ENCODE peak calls at places on chromosomes 6 and 20, in six cellular contexts. D, L, K, N, B and U are unnamed samples.

GRCh38 chr20:39986231-39986904 is 702.7 kb downstream of the MAFB start:
- DNase-seq in B (no peak), D (peak; percentile 32), N (peak; percentile 49), K (peak; percentile 93), L (no peak), U (no peak)

GRCh38 chr6:144585217-144585814 is 300.2 kb downstream of the UTRN start:
- DNase-seq in N (no peak), K (peak; percentile 71), L (peak; percentile 14), B (peak; percentile 54), D (no peak), U (no peak)

GRCh38 chr6:3517350-3517749 is 60.5 kb upstream of the SLC22A23 start:
- DNase-seq in N (no peak), B (no peak), L (peak; percentile 15), D (no peak), K (peak; percentile 93), U (peak; percentile 93)

GRCh38 chr6:165769884-165770283 is 106.8 kb upstream of the PDE10A start:
- DNase-seq in K (no peak), L (no peak), N (no peak), D (no peak), B (no peak), U (no peak)

GRCh38 chr20:46992640-46993035 is 98.0 kb downstream of the EYA2 start:
- DNase-seq in N (no peak), L (no peak), K (no peak), D (no peak), B (no peak), U (no peak)

GRCh38 chr6:7053125-7053784 is 54.5 kb upstream of the RREB1 start:
- DNase-seq in D (no peak), K (no peak), N (no peak), B (no peak), L (peak; percentile 41), U (no peak)

GRCh38 chr6:10658910-10659696 is 35.3 kb downstream of the C6orf52 start:
- DNase-seq in K (no peak), N (no peak), D (no peak), B (no peak), L (no peak), U (no peak)

GRCh38 chr6:72182337-72183246 is 296.2 kb downstream of the RIMS1 start:
- DNase-seq in D (peak; percentile 48), K (peak; percentile 18), B (no peak), N (no peak), L (peak; percentile 19), U (no peak)

GRCh38 chr6:150026976-150027805 is 1.9 kb upstream of the RAET1L start:
- DNase-seq in K (no peak), D (no peak), L (no peak), N (no peak), B (no peak), U (no peak)

GRCh38 chr6:163405412-163406309 is 8.9 kb upstream of the QKI start:
- DNase-seq in K (no peak), N (peak; percentile 74), D (no peak), L (peak; percentile 86), B (no peak), U (no peak)

GRCh38 chr20:49347156-49347555 is 69.3 kb upstream of the ZNFX1 start:
- DNase-seq in B (no peak), N (no peak), D (no peak), L (no peak), K (no peak), U (no peak)

GRCh38 chr6:21767891-21768659 is 174.5 kb downstream of the SOX4 start:
- DNase-seq in N (no peak), B (no peak), D (no peak), K (peak; percentile 78), L (no peak), U (no peak)

GRCh38 chr20:57738484-57738883 is 28.7 kb upstream of the PMEPA1 start:
- DNase-seq in N (no peak), K (no peak), L (no peak), B (no peak), D (no peak), U (no peak)

GRCh38 chr20:63350597-63351379 is 10.4 kb downstream of the CHRNA4 start:
- DNase-seq in K (no peak), B (no peak), D (no peak), L (no peak), N (no peak), U (no peak)

GRCh38 chr20:38405132-38405531 is 30.0 kb downstream of the SNHG17 start:
- DNase-seq in D (no peak), K (no peak), L (no peak), N (no peak), B (no peak), U (no peak)

GRCh38 chr6:27582928-27583725 is 110.2 kb upstream of the ZNF184 start:
- DNase-seq in B (no peak), K (peak; percentile 72), N (no peak), L (peak; percentile 46), D (no peak), U (no peak)

GRCh38 chr6:30979076-30979475 is 4.4 kb upstream of the MUC21 start:
- DNase-seq in K (no peak), D (no peak), B (no peak), L (no peak), N (no peak), U (no peak)

GRCh38 chr6:34601706-34602105 is 45.6 kb upstream of the SPDEF start:
- DNase-seq in K (no peak), D (no peak), B (no peak), N (no peak), L (no peak), U (no peak)

GRCh38 chr6:150371356-150371755 is 2.5 kb downstream of the IYD start:
- DNase-seq in B (no peak), D (no peak), L (no peak), K (no peak), N (no peak), U (no peak)

GRCh38 chr6:113397229-113397628 is 459.9 kb upstream of the MARCKS start:
- DNase-seq in B (no peak), L (no peak), D (no peak), K (no peak), N (no peak), U (no peak)

GRCh38 chr20:59966428-59966827 is 8.2 kb downstream of the CDH26 start:
- DNase-seq in D (no peak), B (no peak), K (no peak), L (no peak), N (no peak), U (no peak)

GRCh38 chr6:148379966-148380653 is 37.5 kb downstream of the SASH1 start:
- DNase-seq in L (no peak), N (no peak), D (no peak), B (no peak), K (no peak), U (no peak)

GRCh38 chr6:148044261-148044731 is 298.3 kb upstream of the SASH1 start:
- DNase-seq in N (no peak), B (no peak), D (no peak), K (peak; percentile 28), L (no peak), U (peak; percentile 51)

GRCh38 chr6:44661221-44661609 is 273.7 kb downstream of the CDC5L start:
- DNase-seq in N (no peak), L (no peak), B (no peak), D (peak; percentile 38), K (no peak), U (peak; percentile 96)

GRCh38 chr6:49050606-49051005 is 412.4 kb downstream of the MMUT start:
- DNase-seq in N (no peak), D (no peak), L (no peak), K (no peak), B (no peak), U (no peak)

GRCh38 chr6:97440590-97441176 is 157.7 kb upstream of the MMS22L start:
- DNase-seq in L (no peak), D (no peak), B (peak; percentile 46), K (peak; percentile 32), N (no peak), U (no peak)

GRCh38 chr6:7126759-7127158 is 19.0 kb downstream of the RREB1 start:
- DNase-seq in L (peak; percentile 76), D (no peak), N (no peak), K (no peak), B (no peak), U (no peak)

GRCh38 chr6:111503194-111503593 is 20.2 kb upstream of the REV3L start:
- DNase-seq in D (no peak), K (no peak), L (no peak), N (no peak), B (no peak), U (no peak)

GRCh38 chr6:145534986-145535385 is 200.3 kb downstream of the EPM2A start:
- DNase-seq in B (no peak), D (no peak), N (no peak), K (no peak), L (no peak), U (no peak)

GRCh38 chr20:62159835-62160234 is 16.3 kb downstream of the SS18L1 start:
- DNase-seq in B (peak; percentile 86), L (no peak), D (peak; percentile 84), K (no peak), N (no peak), U (no peak)

GRCh38 chr6:109743739-109744138 is 52.6 kb downstream of the FIG4 start:
- DNase-seq in B (no peak), D (no peak), N (no peak), K (peak; percentile 57), L (no peak), U (no peak)

GRCh38 chr6:5994234-5994998 is 12.3 kb downstream of the NRN1 start:
- DNase-seq in K (no peak), B (no peak), L (no peak), D (no peak), N (no peak), U (no peak)
- H3K4me3 ChIP-seq in K (no peak overlapping the region), B (no peak overlapping the region), L (no peak overlapping the region), D (no peak overlapping the region), N (no peak overlapping the region), U (no peak overlapping the region)

GRCh38 chr20:21509597-21510331 is 4.1 kb downstream of the NKX2-2 start:
- DNase-seq in D (no peak), N (no peak), L (no peak), B (no peak), K (peak; percentile 27), U (peak; percentile 17)
- TF ChIP-seq CTCF in D (no peak), N (no peak), L (no peak), B (no peak), K (no peak), U (peak; percentile 52)

DNA sequence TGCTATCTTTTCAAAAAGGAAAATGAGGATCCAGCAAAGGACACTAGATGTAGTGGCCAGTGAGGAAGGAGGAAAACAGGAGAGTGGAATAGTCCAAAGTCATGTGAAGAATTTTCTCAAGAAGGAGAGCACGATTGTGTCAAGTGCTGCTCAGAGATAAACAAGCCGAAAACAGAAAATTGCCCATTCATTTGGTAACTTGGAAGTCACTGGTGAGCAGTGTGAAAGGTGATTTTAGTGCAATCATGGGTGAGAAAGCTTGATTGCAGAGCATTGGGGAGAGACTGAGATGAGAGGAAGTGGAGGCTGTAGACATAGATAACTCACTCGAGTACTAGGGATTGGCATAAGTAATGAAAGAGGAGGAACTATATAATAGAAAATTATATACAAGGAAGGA is 26.0 kb upstream of the PRDM1 start:
- DNase-seq in B (no peak), L (no peak), N (no peak), D (no peak), K (no peak), U (no peak)
- H3K4me3 ChIP-seq in B (no peak overlapping the region), L (no peak overlapping the region), N (no peak overlapping the region), D (no peak overlapping the region), K (no peak overlapping the region), U (no peak overlapping the region)

DNA sequence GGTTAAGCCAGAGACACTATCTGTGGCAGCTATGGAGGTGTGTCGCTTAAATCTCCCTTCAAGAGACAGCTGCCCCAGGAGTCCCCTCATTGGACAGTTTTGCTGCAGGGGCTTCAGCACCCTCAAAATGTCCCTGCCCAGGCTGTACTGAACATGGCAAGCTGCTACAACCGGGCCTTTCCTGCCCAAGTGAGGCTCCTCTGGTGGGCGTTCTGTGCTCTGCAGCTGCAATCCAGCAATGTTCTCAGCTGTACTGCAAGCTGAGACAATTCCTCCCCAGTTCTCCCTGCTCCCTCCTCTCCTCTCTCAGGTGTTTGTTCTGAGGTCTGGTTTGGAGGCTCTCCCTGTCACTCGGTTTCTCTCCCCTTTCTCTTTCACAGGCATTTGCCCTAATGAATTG is 190.8 kb upstream of the LAMP5 start:
- DNase-seq in B (peak; percentile 7), D (no peak), N (no peak), K (no peak), L (no peak), U (no peak)
- TF ChIP-seq CTCF in B (no peak), D (no peak), N (peak; percentile 16), K (no peak), L (peak; percentile 8), U (peak; percentile 47)